ENCODE peak calls at places on chromosome 1, in seven cellular contexts. One of them, this sample, is unnamed.
A peak's percentile ranks its signal among the peaks of the same experiment; 100 is the strongest.

GRCh38 chr1:7611421-7612010 is 159.6 kb upstream of the VAMP3 start:
- DNase-seq in mesenchymal stem cell: no peak
- DNase-seq in IMR-90: no peak
- DNase-seq in H1: no peak
- DNase-seq in H9: no peak
- DNase-seq in mesendoderm: no peak
- DNase-seq in trophoblast cell: no peak
- DNase-seq in this sample: no peak

GRCh38 chr1:174074757-174075156 is 52.6 kb upstream of the RC3H1 start:
- DNase-seq in mesenchymal stem cell: peak; percentile 34
- DNase-seq in IMR-90: peak; percentile 55
- DNase-seq in H1: no peak
- DNase-seq in H9: no peak
- DNase-seq in mesendoderm: no peak
- DNase-seq in trophoblast cell: no peak
- DNase-seq in this sample: no peak

GRCh38 chr1:221994274-221994698 is 252.4 kb upstream of the DUSP10 start:
- DNase-seq in mesenchymal stem cell: no peak
- DNase-seq in IMR-90: peak; percentile 85
- DNase-seq in H1: no peak
- DNase-seq in H9: no peak
- DNase-seq in mesendoderm: no peak
- DNase-seq in trophoblast cell: no peak
- DNase-seq in this sample: no peak

GRCh38 chr1:38153426-38154088 is 107.0 kb upstream of the POU3F1 start:
- DNase-seq in mesenchymal stem cell: no peak
- DNase-seq in IMR-90: no peak
- DNase-seq in H1: no peak
- DNase-seq in H9: no peak
- DNase-seq in mesendoderm: no peak
- DNase-seq in trophoblast cell: no peak
- DNase-seq in this sample: no peak

GRCh38 chr1:8315573-8316475 is 2.1 kb upstream of the SLC45A1 start:
- DNase-seq in mesenchymal stem cell: no peak
- DNase-seq in IMR-90: no peak
- DNase-seq in H1: peak; percentile 55
- DNase-seq in H9: peak; percentile 61
- DNase-seq in mesendoderm: peak; percentile 70
- DNase-seq in trophoblast cell: no peak
- DNase-seq in this sample: no peak

GRCh38 chr1:183678819-183679218 is 25.7 kb upstream of the APOBEC4 start:
- DNase-seq in mesenchymal stem cell: no peak
- DNase-seq in IMR-90: no peak
- DNase-seq in H1: no peak
- DNase-seq in H9: no peak
- DNase-seq in mesendoderm: no peak
- DNase-seq in trophoblast cell: no peak
- DNase-seq in this sample: no peak

GRCh38 chr1:184973308-184974085 is 811 bp downstream of the NIBAN1 start:
- DNase-seq in mesenchymal stem cell: peak; percentile 91
- DNase-seq in IMR-90: peak; percentile 82
- DNase-seq in H1: peak; percentile 77
- DNase-seq in H9: peak; percentile 61
- DNase-seq in mesendoderm: peak; percentile 74
- DNase-seq in trophoblast cell: peak; percentile 65
- DNase-seq in this sample: peak; percentile 27

GRCh38 chr1:115099693-115100050 is 10.4 kb upstream of the TSPAN2 start:
- DNase-seq in mesenchymal stem cell: no peak
- DNase-seq in IMR-90: no peak
- DNase-seq in H1: no peak
- DNase-seq in H9: no peak
- DNase-seq in mesendoderm: no peak
- DNase-seq in trophoblast cell: no peak
- DNase-seq in this sample: no peak

GRCh38 chr1:54816951-54817350 is 15.8 kb upstream of the TTC22 start:
- DNase-seq in mesenchymal stem cell: no peak
- DNase-seq in IMR-90: no peak
- DNase-seq in H1: peak; percentile 24
- DNase-seq in H9: no peak
- DNase-seq in mesendoderm: no peak
- DNase-seq in trophoblast cell: no peak
- DNase-seq in this sample: no peak

GRCh38 chr1:27350673-27351540 is 9.1 kb downstream of the SYTL1 start:
- DNase-seq in mesenchymal stem cell: peak; percentile 57
- DNase-seq in IMR-90: no peak
- DNase-seq in H1: peak; percentile 93
- DNase-seq in H9: peak; percentile 99
- DNase-seq in mesendoderm: peak; percentile 98
- DNase-seq in trophoblast cell: peak; percentile 78
- DNase-seq in this sample: peak; percentile 92

GRCh38 chr1:11355594-11356467 is 82.8 kb downstream of the UBIAD1 start:
- DNase-seq in mesenchymal stem cell: no peak
- DNase-seq in IMR-90: no peak
- DNase-seq in H1: peak; percentile 76
- DNase-seq in H9: peak; percentile 90
- DNase-seq in mesendoderm: peak; percentile 48
- DNase-seq in trophoblast cell: no peak
- DNase-seq in this sample: no peak

GRCh38 chr1:11354893-11355593 is 82.0 kb downstream of the UBIAD1 start:
- DNase-seq in mesenchymal stem cell: no peak
- DNase-seq in IMR-90: no peak
- DNase-seq in H1: peak; percentile 63
- DNase-seq in H9: no peak
- DNase-seq in mesendoderm: peak; percentile 67
- DNase-seq in trophoblast cell: no peak
- DNase-seq in this sample: no peak

GRCh38 chr1:11352058-11352715 is 79.2 kb downstream of the UBIAD1 start:
- DNase-seq in mesenchymal stem cell: no peak
- DNase-seq in IMR-90: no peak
- DNase-seq in H1: no peak
- DNase-seq in H9: no peak
- DNase-seq in mesendoderm: no peak
- DNase-seq in trophoblast cell: no peak
- DNase-seq in this sample: no peak

GRCh38 chr1:11358991-11359390 is 86.0 kb downstream of the UBIAD1 start:
- DNase-seq in mesenchymal stem cell: no peak
- DNase-seq in IMR-90: no peak
- DNase-seq in H1: no peak
- DNase-seq in H9: no peak
- DNase-seq in mesendoderm: no peak
- DNase-seq in trophoblast cell: no peak
- DNase-seq in this sample: no peak

DNA sequence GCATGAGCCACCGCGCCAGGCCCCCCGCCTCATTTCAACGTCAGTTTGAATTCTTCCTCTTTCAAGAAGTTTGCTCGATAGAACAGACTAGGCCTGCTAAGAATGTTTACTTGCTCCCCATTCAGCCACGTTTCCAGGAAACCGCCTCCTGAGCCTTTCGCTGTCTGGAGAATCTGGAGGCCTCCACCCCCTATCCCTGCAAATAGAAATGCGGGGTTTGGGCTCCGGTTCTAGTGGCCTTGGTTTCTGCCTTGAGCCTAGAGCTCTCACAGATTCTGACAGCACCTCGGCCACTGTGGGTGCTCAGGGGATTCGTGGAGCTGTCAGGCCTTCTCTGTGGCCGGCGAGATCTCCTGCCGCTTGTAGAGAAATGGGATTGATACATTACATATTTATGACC is 84.3 kb downstream of the UBIAD1 start:
- DNase-seq in mesenchymal stem cell: no peak
- DNase-seq in IMR-90: no peak
- DNase-seq in H1: no peak
- DNase-seq in H9: no peak
- DNase-seq in mesendoderm: no peak
- DNase-seq in trophoblast cell: no peak
- DNase-seq in this sample: no peak
- H2BK5ac ChIP-seq in mesenchymal stem cell: no peak overlapping the region
- H2BK5ac ChIP-seq in IMR-90: no peak overlapping the region
- H2BK5ac ChIP-seq in H1: peak overlapping the region; percentile 2
- H2BK5ac ChIP-seq in H9: no peak overlapping the region
- H2BK5ac ChIP-seq in mesendoderm: no peak overlapping the region
- H2BK5ac ChIP-seq in trophoblast cell: no peak overlapping the region
- H2BK5ac ChIP-seq in this sample: peak overlapping the region; percentile 62

GRCh38 chr1:11321656-11322491 is 48.9 kb downstream of the UBIAD1 start:
- DNase-seq in mesenchymal stem cell: no peak
- DNase-seq in IMR-90: no peak
- DNase-seq in H1: no peak
- DNase-seq in H9: no peak
- DNase-seq in mesendoderm: no peak
- DNase-seq in trophoblast cell: peak; percentile 29
- DNase-seq in this sample: no peak
- H3K23ac ChIP-seq in mesenchymal stem cell: no peak overlapping the region
- H3K23ac ChIP-seq in IMR-90: no peak overlapping the region
- H3K23ac ChIP-seq in H1: no peak overlapping the region
- H3K23ac ChIP-seq in H9: no peak overlapping the region
- H3K23ac ChIP-seq in mesendoderm: no peak overlapping the region
- H3K23ac ChIP-seq in trophoblast cell: no peak overlapping the region
- H3K23ac ChIP-seq in this sample: no peak overlapping the region

GRCh38 chr1:9510130-9510529 is 29.1 kb upstream of the SLC25A33 start:
- DNase-seq in mesenchymal stem cell: no peak
- DNase-seq in IMR-90: no peak
- DNase-seq in H1: no peak
- DNase-seq in H9: no peak
- DNase-seq in mesendoderm: no peak
- DNase-seq in trophoblast cell: no peak
- DNase-seq in this sample: no peak

GRCh38 chr1:9503001-9503675 is 36.1 kb upstream of the SLC25A33 start:
- DNase-seq in mesenchymal stem cell: no peak
- DNase-seq in IMR-90: no peak
- DNase-seq in H1: no peak
- DNase-seq in H9: no peak
- DNase-seq in mesendoderm: no peak
- DNase-seq in trophoblast cell: no peak
- DNase-seq in this sample: no peak

GRCh38 chr1:9500756-9501754 is 38.2 kb upstream of the SLC25A33 start:
- DNase-seq in mesenchymal stem cell: no peak
- DNase-seq in IMR-90: no peak
- DNase-seq in H1: no peak
- DNase-seq in H9: no peak
- DNase-seq in mesendoderm: no peak
- DNase-seq in trophoblast cell: no peak
- DNase-seq in this sample: no peak

GRCh38 chr1:9505142-9505541 is 34.1 kb upstream of the SLC25A33 start:
- DNase-seq in mesenchymal stem cell: no peak
- DNase-seq in IMR-90: no peak
- DNase-seq in H1: no peak
- DNase-seq in H9: no peak
- DNase-seq in mesendoderm: no peak
- DNase-seq in trophoblast cell: no peak
- DNase-seq in this sample: no peak

GRCh38 chr1:9506901-9507300 is 32.4 kb upstream of the SLC25A33 start:
- DNase-seq in mesenchymal stem cell: no peak
- DNase-seq in IMR-90: no peak
- DNase-seq in H1: no peak
- DNase-seq in H9: no peak
- DNase-seq in mesendoderm: no peak
- DNase-seq in trophoblast cell: no peak
- DNase-seq in this sample: no peak
- H2BK5ac ChIP-seq in mesenchymal stem cell: no peak overlapping the region
- H2BK5ac ChIP-seq in IMR-90: no peak overlapping the region
- H2BK5ac ChIP-seq in H1: no peak overlapping the region
- H2BK5ac ChIP-seq in H9: no peak overlapping the region
- H2BK5ac ChIP-seq in mesendoderm: no peak overlapping the region
- H2BK5ac ChIP-seq in trophoblast cell: no peak overlapping the region
- H2BK5ac ChIP-seq in this sample: no peak overlapping the region

GRCh38 chr1:77025599-77025998 is 158.3 kb downstream of the ST6GALNAC5 start:
- DNase-seq in mesenchymal stem cell: no peak
- DNase-seq in IMR-90: no peak
- DNase-seq in H1: no peak
- DNase-seq in H9: no peak
- DNase-seq in mesendoderm: no peak
- DNase-seq in trophoblast cell: no peak
- DNase-seq in this sample: no peak
- H3K23ac ChIP-seq in mesenchymal stem cell: no peak overlapping the region
- H3K23ac ChIP-seq in IMR-90: no peak overlapping the region
- H3K23ac ChIP-seq in H1: no peak overlapping the region
- H3K23ac ChIP-seq in H9: no peak overlapping the region
- H3K23ac ChIP-seq in mesendoderm: no peak overlapping the region
- H3K23ac ChIP-seq in trophoblast cell: no peak overlapping the region
- H3K23ac ChIP-seq in this sample: no peak overlapping the region

DNA sequence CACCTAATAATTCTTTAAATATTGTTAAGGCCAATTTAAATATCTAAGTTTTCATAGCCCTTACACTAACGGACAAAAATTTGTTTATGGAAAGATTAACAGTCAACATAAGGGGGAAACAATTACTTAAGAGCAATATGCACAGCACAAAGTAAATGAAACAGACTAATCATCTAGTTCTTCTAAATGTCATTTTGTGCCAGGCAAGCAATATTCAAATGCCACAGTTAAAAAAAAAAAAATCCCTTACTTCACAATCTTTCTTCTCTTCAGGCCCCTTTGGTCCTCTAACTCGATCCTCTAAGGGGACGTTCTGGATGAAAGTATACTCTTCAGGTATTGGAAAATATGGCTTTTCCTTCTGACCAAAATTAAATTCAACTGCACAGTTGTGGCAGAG is 6.6 kb downstream of the HNRNPU start:
- DNase-seq in mesenchymal stem cell: no peak
- DNase-seq in IMR-90: no peak
- DNase-seq in H1: no peak
- DNase-seq in H9: no peak
- DNase-seq in mesendoderm: no peak
- DNase-seq in trophoblast cell: no peak
- DNase-seq in this sample: no peak
- H2BK5ac ChIP-seq in mesenchymal stem cell: no peak overlapping the region
- H2BK5ac ChIP-seq in IMR-90: no peak overlapping the region
- H2BK5ac ChIP-seq in H1: no peak overlapping the region
- H2BK5ac ChIP-seq in H9: no peak overlapping the region
- H2BK5ac ChIP-seq in mesendoderm: no peak overlapping the region
- H2BK5ac ChIP-seq in trophoblast cell: no peak overlapping the region
- H2BK5ac ChIP-seq in this sample: no peak overlapping the region

GRCh38 chr1:169739980-169740379 is 6.1 kb upstream of the SELE start:
- DNase-seq in mesenchymal stem cell: no peak
- DNase-seq in IMR-90: no peak
- DNase-seq in H1: no peak
- DNase-seq in H9: no peak
- DNase-seq in mesendoderm: no peak
- DNase-seq in trophoblast cell: no peak
- DNase-seq in this sample: no peak

GRCh38 chr1:169741666-169742394 is 8.0 kb upstream of the SELE start:
- DNase-seq in mesenchymal stem cell: peak; percentile 7
- DNase-seq in IMR-90: peak; percentile 18
- DNase-seq in H1: no peak
- DNase-seq in H9: no peak
- DNase-seq in mesendoderm: peak; percentile 6
- DNase-seq in trophoblast cell: no peak
- DNase-seq in this sample: no peak

GRCh38 chr1:169750041-169750440 is 16.2 kb upstream of the SELE start:
- DNase-seq in mesenchymal stem cell: no peak
- DNase-seq in IMR-90: no peak
- DNase-seq in H1: no peak
- DNase-seq in H9: no peak
- DNase-seq in mesendoderm: no peak
- DNase-seq in trophoblast cell: no peak
- DNase-seq in this sample: no peak

GRCh38 chr1:169745015-169745861 is 11.4 kb upstream of the SELE start:
- DNase-seq in mesenchymal stem cell: no peak
- DNase-seq in IMR-90: no peak
- DNase-seq in H1: no peak
- DNase-seq in H9: no peak
- DNase-seq in mesendoderm: peak; percentile 45
- DNase-seq in trophoblast cell: peak; percentile 39
- DNase-seq in this sample: no peak
- H3K23ac ChIP-seq in mesenchymal stem cell: no peak overlapping the region
- H3K23ac ChIP-seq in IMR-90: no peak overlapping the region
- H3K23ac ChIP-seq in H1: no peak overlapping the region
- H3K23ac ChIP-seq in H9: no peak overlapping the region
- H3K23ac ChIP-seq in mesendoderm: no peak overlapping the region
- H3K23ac ChIP-seq in trophoblast cell: no peak overlapping the region
- H3K23ac ChIP-seq in this sample: no peak overlapping the region

This sample was measured in neuronal stem cell.